ENCODE peak calls at places on chromosome 1, in four cellular contexts. O, L, Q and H are unnamed samples.

GRCh38 chr1:40067023-40067422 is 26.5 kb downstream of the CAP1 start:
- DNase-seq in O (no peak), L (no peak), Q (no peak), H (no peak)

GRCh38 chr1:6040859-6041415 is 4.8 kb upstream of the KCNAB2 start:
- DNase-seq in O (no peak), L (no peak), Q (no peak), H (no peak)

GRCh38 chr1:50348449-50349241 is 74.6 kb downstream of the DMRTA2 start:
- DNase-seq in O (peak; percentile 69), L (no peak), Q (peak; percentile 73), H (no peak)

GRCh38 chr1:10615932-10616671 is 141.4 kb downstream of the PEX14 start:
- DNase-seq in O (no peak), L (peak; percentile 51), Q (no peak), H (peak; percentile 57)

GRCh38 chr1:42385283-42385682 is 4.7 kb downstream of the RIMKLA start:
- DNase-seq in O (no peak), L (no peak), Q (no peak), H (no peak)

GRCh38 chr1:87805661-87806376 is 477.1 kb downstream of the LMO4 start:
- DNase-seq in O (peak; percentile 12), L (no peak), Q (peak; percentile 17), H (no peak)

GRCh38 chr1:21742578-21742977 is 40.4 kb downstream of the USP48 start:
- DNase-seq in O (no peak), L (no peak), Q (no peak), H (no peak)

GRCh38 chr1:9397984-9398526 is 105.4 kb downstream of the SPSB1 start:
- DNase-seq in O (no peak), L (no peak), Q (no peak), H (no peak)

GRCh38 chr1:27045973-27046558 is 33.4 kb upstream of the TENT5B start:
- DNase-seq in O (peak; percentile 93), L (peak; percentile 76), Q (peak; percentile 87), H (no peak)

GRCh38 chr1:22808846-22809501 is 98.3 kb downstream of the EPHB2 start:
- DNase-seq in O (peak; percentile 84), L (peak; percentile 88), Q (no peak), H (peak; percentile 46)

GRCh38 chr1:29852248-29852647 is 615.9 kb downstream of the PTPRU start:
- DNase-seq in O (no peak), L (no peak), Q (no peak), H (no peak)

GRCh38 chr1:2405588-2406295 is 6.6 kb downstream of the PEX10 start:
- DNase-seq in O (no peak), L (no peak), Q (no peak), H (no peak)

GRCh38 chr1:238606896-238607295 is 716.2 kb upstream of the ZP4 start:
- DNase-seq in O (no peak), L (no peak), Q (no peak), H (no peak)

GRCh38 chr1:63758805-63759204 is 15.0 kb upstream of the ROR1 start:
- DNase-seq in O (no peak), L (no peak), Q (no peak), H (no peak)

GRCh38 chr1:182460550-182460951 is 10.6 kb downstream of the RGSL1 start:
- DNase-seq in O (no peak), L (no peak), Q (no peak), H (no peak)

GRCh38 chr1:179142889-179143299 is 61.0 kb downstream of the TOR3A start:
- DNase-seq in O (no peak), L (no peak), Q (no peak), H (no peak)

GRCh38 chr1:157099633-157100009 is at the start of gene ETV3L:
- DNase-seq in O (no peak), L (peak; percentile 59), Q (no peak), H (no peak)

GRCh38 chr1:29496701-29497100 is 260.4 kb downstream of the PTPRU start:
- DNase-seq in O (no peak), L (peak; percentile 54), Q (no peak), H (no peak)

GRCh38 chr1:228148196-228148861 is 1.4 kb upstream of the GJC2 start:
- DNase-seq in O (no peak), L (no peak), Q (no peak), H (no peak)

GRCh38 chr1:114122891-114123621 is 30.6 kb downstream of the SYT6 start:
- DNase-seq in O (peak; percentile 72), L (peak; percentile 50), Q (peak; percentile 16), H (no peak)

GRCh38 chr1:24540906-24541710 is 14.8 kb upstream of the NCMAP start:
- DNase-seq in O (no peak), L (no peak), Q (peak; percentile 54), H (no peak)